ENCODE peak calls at places on chromosomes 5 and 9, in four cellular contexts. P is pancreas, B is brain microvascular endothelial cell, S is cardiac muscle cell. Y is an unnamed sample.

GRCh38 chr9:126329476-126330275 is 3.0 kb downstream of the MVB12B start:
- DNase-seq in P (no peak), B (no peak), S (no peak), Y (no peak)

GRCh38 chr5:95163079-95163478 is 121.8 kb downstream of the MCTP1 start:
- DNase-seq in S (no peak), P (no peak), B (no peak), Y (no peak)

GRCh38 chr5:180047667-180048066 is 23.9 kb downstream of the RNF130 start:
- DNase-seq in S (no peak), B (no peak), P (peak; percentile 59), Y (peak; percentile 64)

GRCh38 chr9:109192732-109193361 is 25.8 kb upstream of the FRRS1L start:
- DNase-seq in B (no peak), P (peak; percentile 60), S (peak; percentile 44), Y (no peak)

GRCh38 chr5:140710899-140711552 is 10.8 kb downstream of the ZMAT2 start:
- DNase-seq in S (peak; percentile 84), P (peak; percentile 98), B (peak; percentile 99), Y (peak; percentile 96)

GRCh38 chr5:155532621-155533314 is 519.2 kb downstream of the KIF4B start:
- DNase-seq in S (no peak), P (no peak), B (no peak), Y (no peak)

GRCh38 chr5:128674837-128675446 is 136.9 kb upstream of the FBN2 start:
- DNase-seq in P (peak; percentile 65), B (peak; percentile 63), S (no peak), Y (no peak)

GRCh38 chr9:18849910-18850677 is 182.9 kb downstream of the SAXO1 start:
- DNase-seq in S (no peak), P (no peak), B (no peak), Y (no peak)

GRCh38 chr9:22469928-22470544 is 23.4 kb downstream of the DMRTA1 start:
- DNase-seq in B (peak; percentile 36), S (peak; percentile 73), P (peak; percentile 13), Y (no peak)

GRCh38 chr9:136662656-136663310 is at the start of gene EGFL7:
- DNase-seq in B (no peak), S (no peak), P (no peak), Y (no peak)

GRCh38 chr5:9780501-9780900 is 150.3 kb upstream of the TAS2R1 start:
- DNase-seq in P (no peak), B (no peak), S (no peak), Y (no peak)

GRCh38 chr9:27861887-27862286 is 288.6 kb upstream of the C9orf72 start:
- DNase-seq in S (no peak), P (no peak), B (no peak), Y (no peak)

GRCh38 chr9:134178394-134178780 is 14.0 kb upstream of the RNU6ATAC start:
- DNase-seq in S (no peak), P (no peak), B (no peak), Y (no peak)

DNA sequence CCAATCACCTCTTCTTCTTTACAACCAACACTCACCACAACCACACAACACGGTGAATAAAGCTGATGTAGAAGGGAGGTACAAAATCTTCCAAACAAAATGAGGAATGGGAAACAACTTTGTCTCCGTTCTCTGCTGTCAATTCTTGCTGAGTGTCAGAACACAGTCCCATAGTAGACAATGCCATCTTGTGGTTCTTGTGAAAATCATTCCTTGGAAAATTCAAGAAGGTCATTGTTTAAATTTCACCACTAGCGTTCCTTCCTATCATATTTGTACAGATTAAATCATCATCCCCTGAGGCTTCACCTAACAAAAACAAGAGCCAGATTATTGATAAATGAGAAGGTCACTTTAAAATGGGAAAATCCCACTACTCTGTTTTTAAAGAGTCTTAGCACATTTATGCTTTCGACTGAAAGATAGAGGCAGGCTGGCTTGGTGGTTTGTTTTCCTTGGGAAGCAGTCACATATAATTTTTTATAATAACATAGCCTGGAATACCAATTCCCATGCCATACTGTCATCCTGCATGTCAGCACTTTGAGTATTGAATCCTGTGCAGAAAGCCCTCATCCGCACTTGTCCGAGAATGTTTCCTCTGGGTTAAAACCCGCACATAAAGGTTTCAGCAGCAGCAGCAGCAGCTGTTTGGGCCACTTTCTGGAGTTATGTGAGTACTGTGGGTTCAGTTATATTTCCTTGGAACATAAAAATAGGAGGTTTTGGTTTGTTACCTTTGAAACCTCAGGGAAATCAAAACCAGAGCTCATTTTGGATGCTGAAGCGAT is 395.0 kb upstream of the SMARCA2 start:
- DNase-seq in S (peak; percentile 7), P (no peak), B (no peak), Y (no peak)
- TF ChIP-seq CTCF in S (peak; percentile 16), P (no peak), B (no peak), Y (no peak)

DNA sequence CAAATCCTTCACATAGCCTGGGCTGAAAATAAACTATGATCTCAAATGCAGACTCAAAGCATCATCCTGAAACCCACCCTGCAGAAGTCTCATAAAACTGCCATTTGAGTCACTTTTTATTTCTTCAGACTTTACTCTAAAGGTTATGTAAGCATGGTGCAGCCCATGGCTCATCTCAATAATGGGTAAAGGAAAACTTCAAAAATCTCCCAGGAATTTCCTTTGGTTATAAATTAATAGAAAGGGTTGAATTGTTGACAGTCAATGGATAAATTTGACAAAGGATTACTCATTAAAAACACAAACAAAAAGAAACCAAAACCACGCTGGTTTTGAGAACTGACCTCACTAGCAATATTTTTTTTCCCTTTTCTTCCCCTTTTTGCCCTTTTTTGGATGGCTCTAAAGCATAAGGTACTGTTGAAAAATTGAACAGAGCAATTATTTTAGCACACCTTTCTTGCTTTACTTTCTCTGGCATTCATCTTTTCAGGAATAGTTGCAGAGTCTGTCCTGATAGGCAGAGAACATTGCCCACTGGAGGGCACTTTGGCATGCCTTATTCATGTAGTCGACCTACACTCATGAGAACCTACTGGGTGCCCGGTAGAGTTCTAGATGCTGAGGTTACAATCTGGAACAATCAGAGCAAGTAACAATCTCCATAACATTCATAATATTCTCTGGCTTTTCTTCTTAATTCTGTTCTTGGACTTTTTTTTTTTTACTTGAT is 191.4 kb downstream of the TMEM167A start:
- DNase-seq in B (peak; percentile 40), P (no peak), S (no peak), Y (no peak)
- H3K27ac ChIP-seq in B (no peak overlapping the region), P (no peak overlapping the region), S (no peak overlapping the region), Y (no peak overlapping the region)

DNA sequence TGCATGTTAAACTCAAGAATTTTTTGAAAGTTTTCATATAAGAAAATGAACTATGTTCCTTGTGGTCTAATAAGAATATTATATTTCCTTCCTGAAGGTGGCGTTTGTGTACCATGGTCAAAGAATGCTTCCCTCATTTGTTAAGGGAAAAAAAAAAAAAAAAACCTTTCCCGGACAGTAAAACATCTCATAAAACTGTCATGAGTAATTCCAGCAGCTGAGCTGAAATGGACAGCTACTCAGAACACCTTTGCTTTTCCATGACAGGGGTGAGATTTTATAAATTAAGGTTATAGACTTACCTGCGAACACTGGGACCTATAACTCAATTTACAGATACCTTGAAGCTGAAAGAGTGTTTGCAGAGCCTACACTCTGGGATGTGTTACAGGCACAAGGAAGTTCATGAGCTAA is 113.2 kb upstream of the RANBP3L start:
- DNase-seq in S (peak; percentile 64), B (no peak), P (no peak), Y (no peak)
- TF ChIP-seq CTCF in S (peak; percentile 46), B (no peak), P (no peak), Y (peak; percentile 56)

GRCh38 chr5:84229045-84229444 is 155.6 kb downstream of the EDIL3 start:
- DNase-seq in S (no peak), B (no peak), P (no peak), Y (no peak)
- H3K27ac ChIP-seq in S (no peak overlapping the region), B (no peak overlapping the region), P (no peak overlapping the region), Y (no peak overlapping the region)

GRCh38 chr5:73018892-73019291 is 63.1 kb downstream of the FCHO2 start:
- DNase-seq in S (no peak), B (no peak), P (no peak), Y (no peak)
- TF ChIP-seq CTCF in S (no peak), B (no peak), P (no peak), Y (no peak)

DNA sequence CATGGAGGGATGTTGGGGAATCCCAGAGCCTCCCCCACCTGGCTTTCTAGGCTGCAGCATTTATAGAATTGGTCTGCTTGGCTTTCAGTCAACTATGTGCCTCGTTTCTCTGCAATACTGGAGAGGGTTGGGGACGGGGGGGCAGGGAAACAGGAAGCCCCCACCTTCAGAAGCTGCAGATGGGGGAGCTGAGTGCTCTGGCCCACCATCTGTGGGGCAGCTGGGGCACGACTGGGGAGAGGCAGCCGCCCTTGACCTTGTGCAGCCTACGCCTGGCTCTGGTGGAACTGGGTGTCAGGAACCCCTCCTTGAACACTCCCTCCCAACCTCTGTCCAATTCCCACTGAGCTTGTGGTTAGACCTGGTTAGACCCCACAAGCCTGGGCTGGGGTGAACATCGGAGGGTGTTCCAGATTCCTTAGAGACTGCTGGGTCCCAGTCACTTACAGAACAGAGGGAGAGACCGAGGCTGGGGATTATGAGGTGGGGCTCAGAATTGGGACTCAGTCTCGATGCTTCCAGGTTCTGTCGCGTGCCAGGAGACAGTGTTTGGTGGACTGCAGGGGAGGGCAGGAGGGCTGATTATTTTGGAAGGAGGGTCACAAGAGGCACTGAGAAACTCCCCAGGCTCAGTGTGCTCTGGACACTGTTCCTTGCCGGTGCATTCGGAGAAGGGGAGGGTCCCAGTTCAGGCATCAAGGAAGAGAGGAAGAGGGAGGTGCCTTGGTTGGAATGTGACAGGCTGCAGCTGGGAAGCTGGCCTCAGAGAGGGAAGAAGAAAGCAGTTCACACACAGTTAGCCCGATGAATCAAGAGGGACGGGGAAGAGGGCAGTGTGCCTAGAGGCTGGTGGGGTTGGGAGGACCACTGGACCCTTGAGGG is 25.6 kb downstream of the COL27A1 start:
- DNase-seq in P (no peak), B (no peak), S (peak; percentile 53), Y (no peak)
- H3K27ac ChIP-seq in P (no peak overlapping the region), B (no peak overlapping the region), S (peak overlapping the region; percentile 85), Y (peak overlapping the region; percentile 25)